ENCODE peak calls at places on chromosomes 12 and 14, in ten cellular contexts. H, B, M, F, N, T, K, E, I and R are unnamed samples.
A peak's percentile ranks its signal among the peaks of the same experiment; 100 is the strongest.

GRCh38 chr14:42683690-42684089 is 1077.0 kb downstream of the LRFN5 start:
- DNase-seq in B (no peak), E (no peak), H (no peak), T (no peak), I (no peak), F (no peak), N (no peak), K (no peak), M (no peak), R (no peak)

GRCh38 chr12:112904571-112904970 is 2.2 kb upstream of the OAS1 start:
- DNase-seq in K (no peak), I (no peak), N (no peak), H (no peak), T (no peak), E (no peak), B (no peak), M (no peak), F (no peak), R (no peak)

GRCh38 chr12:81105687-81106086 is 27.8 kb downstream of the ACSS3 start:
- DNase-seq in N (no peak), K (no peak), E (no peak), B (no peak), T (no peak), H (no peak), I (no peak), M (no peak), F (no peak), R (no peak)

GRCh38 chr12:57983150-57983857 is 41.9 kb downstream of the ATP23 start:
- DNase-seq in M (no peak), K (no peak), F (no peak), N (peak; percentile 12), T (peak; percentile 42), H (no peak), E (no peak), I (peak; percentile 47), B (no peak), R (no peak)

GRCh38 chr12:94545937-94546771 is 86.5 kb upstream of the CEP83 start:
- DNase-seq in T (peak; percentile 77), K (peak; percentile 39), E (no peak), I (peak; percentile 36), H (peak; percentile 46), M (peak; percentile 70), B (peak; percentile 60), F (no peak), N (peak; percentile 44), R (peak; percentile 54)

GRCh38 chr14:22907429-22907828 is 11.5 kb downstream of the RBM23 start:
- DNase-seq in M (no peak), H (no peak), T (no peak), B (no peak), E (no peak), K (no peak), N (no peak), I (no peak), F (no peak), R (no peak)

GRCh38 chr12:91579516-91580263 is 397.1 kb upstream of the DCN start:
- DNase-seq in F (no peak), N (no peak), K (no peak), B (no peak), T (no peak), H (no peak), M (no peak), E (no peak), I (no peak), R (no peak)

GRCh38 chr14:80678436-80678835 is 263.1 kb downstream of the CEP128 start:
- DNase-seq in K (no peak), H (no peak), N (no peak), T (no peak), B (no peak), E (no peak), F (no peak), I (no peak), M (no peak), R (no peak)

GRCh38 chr14:68691031-68691864 is 101.6 kb downstream of the ZFP36L1 start:
- DNase-seq in F (no peak), K (no peak), N (no peak), H (no peak), I (no peak), E (peak; percentile 37), M (no peak), T (no peak), B (no peak), R (no peak)

GRCh38 chr12:110246690-110247339 is 34.2 kb upstream of the ATP2A2 start:
- DNase-seq in B (no peak), H (no peak), K (no peak), N (no peak), M (no peak), F (no peak), I (no peak), E (no peak), T (no peak), R (no peak)

GRCh38 chr14:52399886-52400599 is 85.9 kb downstream of the PTGER2 start:
- DNase-seq in I (no peak), T (peak; percentile 2), N (no peak), K (no peak), E (peak; percentile 27), F (no peak), H (no peak), B (no peak), M (no peak), R (no peak)

GRCh38 chr14:67532998-67533753 is at the start of gene PLEKHH1:
- DNase-seq in E (peak; percentile 54), T (peak; percentile 47), K (peak; percentile 71), H (peak; percentile 76), M (peak; percentile 87), N (peak; percentile 49), B (peak; percentile 85), F (peak; percentile 88), I (peak; percentile 88), R (peak; percentile 56)
- TF ChIP-seq POLR2A in E (peak; percentile 44), T (peak; percentile 89), K (no peak), H (no peak), M (peak; percentile 82), N (peak; percentile 82), B (no peak), F (no peak), I (peak; percentile 90), R (no peak)

GRCh38 chr12:46387697-46388096 is 15.1 kb upstream of the SLC38A2 start:
- DNase-seq in E (no peak), M (no peak), N (no peak), I (no peak), K (no peak), B (no peak), T (no peak), H (no peak), F (peak; percentile 78), R (no peak)

GRCh38 chr12:46385439-46385838 is 12.9 kb upstream of the SLC38A2 start:
- DNase-seq in N (peak; percentile 59), K (no peak), F (no peak), T (no peak), E (no peak), I (no peak), M (no peak), H (no peak), B (no peak), R (no peak)

GRCh38 chr12:46386360-46386867 is 13.8 kb upstream of the SLC38A2 start:
- DNase-seq in N (peak; percentile 94), T (no peak), B (no peak), F (no peak), I (no peak), E (no peak), M (no peak), K (no peak), H (no peak), R (no peak)

GRCh38 chr12:46388427-46388992 is 15.9 kb upstream of the SLC38A2 start:
- DNase-seq in H (no peak), E (no peak), N (no peak), F (no peak), I (no peak), B (no peak), K (no peak), M (no peak), T (no peak), R (no peak)

GRCh38 chr12:46386877-46387629 is 14.5 kb upstream of the SLC38A2 start:
- DNase-seq in H (no peak), B (no peak), E (peak; percentile 51), K (no peak), M (no peak), F (peak; percentile 82), I (no peak), T (no peak), N (no peak), R (no peak)
- TF ChIP-seq POLR2A in H (no peak), B (no peak), E (no peak), K (no peak), M (no peak), F (no peak), I (no peak), T (no peak), N (no peak), R (no peak)

DNA sequence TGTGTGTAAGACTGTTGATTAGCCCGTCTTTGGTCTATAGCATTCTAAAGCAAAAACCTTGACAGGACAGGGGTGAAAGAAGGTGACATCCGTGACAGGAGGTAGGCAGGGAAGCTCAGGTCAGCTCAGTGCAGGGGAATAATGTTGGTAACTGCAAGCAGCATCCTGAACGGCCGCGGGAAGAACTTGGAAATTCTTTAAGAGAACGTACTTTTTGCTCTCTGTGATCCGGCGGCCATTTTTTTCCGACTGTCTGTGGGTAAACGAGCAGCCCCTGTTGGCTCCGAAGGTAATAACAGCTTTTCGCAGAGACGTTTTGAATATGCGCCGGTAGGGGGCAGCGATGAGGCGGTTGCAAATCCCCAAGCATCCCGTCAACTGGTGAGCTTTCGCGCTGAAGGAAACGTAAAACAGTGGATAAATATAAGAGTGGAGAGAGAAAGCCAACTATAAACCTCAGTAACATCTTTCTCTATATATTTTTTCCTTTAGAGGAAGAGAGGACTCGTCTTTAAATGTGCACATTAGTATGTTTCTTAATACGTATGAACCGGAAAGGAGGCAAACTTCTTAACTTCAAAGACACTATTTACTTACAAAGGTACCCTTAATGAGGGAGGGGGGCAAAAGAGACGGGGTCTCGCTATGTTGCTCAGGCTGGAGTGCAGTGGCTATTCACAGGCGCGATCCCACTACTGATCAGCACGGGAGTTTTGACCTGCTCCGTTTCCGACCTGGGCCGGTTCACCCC is 9.5 kb upstream of the NEMF start:
- DNase-seq in T (peak; percentile 82), H (no peak), B (peak; percentile 87), M (peak; percentile 56), I (peak; percentile 86), E (peak; percentile 91), K (no peak), N (peak; percentile 69), F (peak; percentile 94), R (no peak)
- TF ChIP-seq POLR2A in T (no peak), H (no peak), B (no peak), M (no peak), I (peak; percentile 40), E (peak; percentile 22), K (no peak), N (no peak), F (no peak), R (peak; percentile 15)

DNA sequence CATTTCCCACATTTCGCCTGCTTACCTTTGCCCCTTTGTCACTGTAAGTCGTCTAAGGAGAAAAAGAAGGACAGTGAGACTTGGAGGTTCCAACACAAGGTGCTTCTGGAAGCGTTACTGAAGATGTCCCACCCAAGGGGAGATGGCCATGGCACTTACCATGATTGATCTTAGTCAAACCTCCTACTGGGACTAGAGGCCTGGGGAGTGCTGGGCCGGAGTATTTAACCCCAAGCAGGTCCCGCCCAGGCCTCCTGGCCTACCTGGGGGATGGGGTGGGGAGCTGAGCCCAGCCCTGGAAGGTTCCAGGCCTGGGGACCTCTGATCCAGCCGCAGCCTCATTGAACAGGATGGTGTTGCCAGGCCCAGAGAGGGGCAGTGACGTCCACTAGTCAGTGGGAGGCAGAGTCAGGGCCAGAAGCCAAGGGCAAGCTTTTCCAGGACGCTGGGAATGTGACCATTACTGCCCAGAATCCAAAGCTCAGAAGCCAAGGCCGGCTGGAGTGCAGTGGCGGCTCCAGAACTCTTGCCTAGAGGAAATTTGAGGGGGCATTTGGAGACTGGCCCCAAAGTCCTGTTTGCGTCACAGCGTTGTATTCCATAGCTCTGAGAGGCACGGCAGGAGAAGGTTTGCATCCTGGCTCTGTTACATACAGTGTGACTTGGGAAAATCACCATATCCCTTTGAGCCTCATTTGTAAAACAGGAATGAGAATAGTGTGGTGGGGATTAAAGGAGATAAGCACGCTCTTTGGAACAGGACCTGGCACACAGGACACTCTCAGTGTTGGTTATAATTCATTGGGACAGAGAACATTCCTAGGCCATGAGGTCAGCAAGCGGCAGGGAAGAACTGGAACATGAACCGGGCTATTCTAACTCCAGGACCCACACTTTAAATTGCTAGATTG is at the start of gene HPD:
- DNase-seq in B (no peak), M (no peak), H (peak; percentile 74), T (no peak), I (peak; percentile 65), N (peak; percentile 91), K (no peak), F (no peak), E (peak; percentile 88), R (no peak)
- TF ChIP-seq POLR2A in B (no peak), M (no peak), H (no peak), T (no peak), I (peak; percentile 26), N (peak; percentile 73), K (no peak), F (no peak), E (no peak), R (no peak)